ENCODE peak calls at places on chromosome 12, in ten cellular contexts. T is Panc1, B is fibroblast of pulmonary artery, M is PC-3, E is cardiac fibroblast, U is IMR-90, F is kidney epithelial cell, W is kidney, D is HFF-Myc, Z is nephron progenitor cell. J is an unnamed sample.

GRCh38 chr12:96994900-96995299 is 87.8 kb downstream of the NEDD1 start:
- DNase-seq in T (no peak), B (no peak), M (no peak), E (no peak), U (no peak), F (no peak), W (no peak), D (no peak), Z (no peak), J (no peak)

GRCh38 chr12:109702126-109702841 is 11.3 kb upstream of the FAM222A start:
- DNase-seq in T (no peak), B (no peak), M (no peak), E (no peak), U (no peak), F (no peak), W (no peak), D (no peak), Z (no peak), J (no peak)

GRCh38 chr12:62113366-62114011 is 146.7 kb upstream of the USP15 start:
- DNase-seq in T (no peak), B (no peak), M (no peak), E (no peak), U (no peak), F (no peak), W (no peak), D (no peak), Z (no peak), J (peak)

GRCh38 chr12:108720757-108721514 is 10.4 kb downstream of the CORO1C start:
- DNase-seq in T (no peak), B (peak), M (peak), E (peak), U (no peak), F (no peak), W (no peak), D (no peak), Z (no peak), J (no peak)

GRCh38 chr12:106897082-106897481 is 58.6 kb upstream of the TMEM263 start:
- DNase-seq in T (no peak), B (peak), M (peak), E (peak), U (peak), F (no peak), W (no peak), D (no peak), Z (no peak), J (no peak)

GRCh38 chr12:5827591-5827990 is 117.5 kb downstream of the ANO2 start:
- DNase-seq in T (no peak), B (no peak), M (no peak), E (no peak), U (no peak), F (no peak), W (no peak), D (no peak), Z (no peak), J (no peak)

GRCh38 chr12:86230516-86231146 is 25.6 kb downstream of the MGAT4C start:
- DNase-seq in T (peak), B (peak), M (peak), E (peak), U (peak), F (peak), W (no peak), D (peak), Z (no peak), J (no peak)

GRCh38 chr12:27061317-27061716 is 21.1 kb downstream of the C12orf71 start:
- DNase-seq in T (no peak), B (no peak), M (no peak), E (no peak), U (no peak), F (no peak), W (no peak), D (no peak), Z (no peak), J (no peak)

GRCh38 chr12:85865905-85866304 is 8.2 kb upstream of the NTS start:
- DNase-seq in T (no peak), B (peak), M (no peak), E (peak), U (no peak), F (no peak), W (peak), D (no peak), Z (no peak), J (no peak)

GRCh38 chr12:69392146-69392928 is 32.8 kb downstream of the YEATS4 start:
- DNase-seq in T (no peak), B (peak), M (no peak), E (peak), U (peak), F (no peak), W (no peak), D (no peak), Z (no peak), J (no peak)

GRCh38 chr12:88855301-88855700 is 275.0 kb upstream of the KITLG start:
- DNase-seq in T (no peak), B (no peak), M (no peak), E (no peak), U (no peak), F (no peak), W (no peak), D (no peak), Z (no peak), J (no peak)

GRCh38 chr12:124829008-124829707 is 34.5 kb downstream of the SCARB1 start:
- DNase-seq in T (peak), B (peak), M (peak), E (peak), U (peak), F (peak), W (no peak), D (peak), Z (no peak), J (no peak)

GRCh38 chr12:132186208-132186856 is 42.1 kb downstream of the NOC4L start:
- DNase-seq in T (no peak), B (no peak), M (no peak), E (no peak), U (no peak), F (no peak), W (peak), D (no peak), Z (no peak), J (no peak)

GRCh38 chr12:26122681-26123481 is 2.0 kb downstream of the BHLHE41 start:
- DNase-seq in T (peak), B (peak), M (peak), E (peak), U (peak), F (peak), W (peak), D (peak), Z (peak), J (no peak)

GRCh38 chr12:124914392-124915248 is at the start of gene UBC:
- DNase-seq in T (no peak), B (peak), M (peak), E (peak), U (peak), F (no peak), W (peak), D (peak), Z (peak), J (peak)

GRCh38 chr12:6032726-6033125 is 87.7 kb upstream of the ANO2 start:
- DNase-seq in T (no peak), B (no peak), M (no peak), E (no peak), U (no peak), F (no peak), W (no peak), D (no peak), Z (no peak), J (no peak)

GRCh38 chr12:41636658-41637057 is 448.5 kb downstream of the PDZRN4 start:
- DNase-seq in T (no peak), B (no peak), M (no peak), E (no peak), U (no peak), F (no peak), W (no peak), D (no peak), Z (no peak), J (no peak)

GRCh38 chr12:107605293-107605692 is 80.3 kb upstream of the PWP1 start:
- DNase-seq in T (no peak), B (no peak), M (no peak), E (no peak), U (no peak), F (no peak), W (no peak), D (no peak), Z (no peak), J (no peak)

GRCh38 chr12:54411398-54412241 is 7.4 kb downstream of the ITGA5 start:
- DNase-seq in T (peak), B (peak), M (peak), E (peak), U (peak), F (peak), W (no peak), D (peak), Z (no peak), J (no peak)

GRCh38 chr12:100295764-100296555 is 29.0 kb downstream of the SCYL2 start:
- DNase-seq in T (no peak), B (peak), M (no peak), E (peak), U (peak), F (no peak), W (no peak), D (peak), Z (no peak), J (no peak)

GRCh38 chr12:46391630-46392029 is 19.1 kb upstream of the SLC38A2 start:
- DNase-seq in T (no peak), B (peak), M (no peak), E (peak), U (no peak), F (no peak), W (no peak), D (no peak), Z (no peak), J (no peak)

GRCh38 chr12:14958361-14959125 is 2.9 kb downstream of the ARHGDIB start:
- DNase-seq in T (no peak), B (no peak), M (no peak), E (peak), U (no peak), F (no peak), W (no peak), D (no peak), Z (no peak), J (no peak)

GRCh38 chr12:40942326-40942725 is 245.8 kb upstream of the PDZRN4 start:
- DNase-seq in T (no peak), B (peak), M (no peak), E (peak), U (peak), F (no peak), W (no peak), D (no peak), Z (no peak), J (no peak)

GRCh38 chr12:126668961-126669360 is 1598.0 kb upstream of the TMEM132C start:
- DNase-seq in T (no peak), B (peak), M (peak), E (peak), U (no peak), F (no peak), W (no peak), D (peak), Z (no peak), J (no peak)

GRCh38 chr12:69556383-69556782 is 28.9 kb upstream of the CCT2 start:
- DNase-seq in T (no peak), B (no peak), M (no peak), E (no peak), U (no peak), F (no peak), W (no peak), D (no peak), Z (no peak), J (no peak)

GRCh38 chr12:25692115-25693035 is 139.3 kb upstream of the LMNTD1 start:
- DNase-seq in T (no peak), B (peak), M (no peak), E (peak), U (no peak), F (no peak), W (no peak), D (no peak), Z (no peak), J (no peak)

GRCh38 chr12:131188131-131189050 is 234.7 kb downstream of the ADGRD1 start:
- DNase-seq in T (no peak), B (no peak), M (no peak), E (no peak), U (no peak), F (no peak), W (no peak), D (no peak), Z (no peak), J (no peak)

GRCh38 chr12:76346236-76346635 is 2.0 kb downstream of the BBS10 start:
- DNase-seq in T (no peak), B (peak), M (no peak), E (peak), U (peak), F (no peak), W (no peak), D (no peak), Z (no peak), J (no peak)

GRCh38 chr12:88200029-88200428 is 57.9 kb downstream of the TMTC3 start:
- DNase-seq in T (no peak), B (no peak), M (no peak), E (no peak), U (no peak), F (no peak), W (no peak), D (no peak), Z (no peak), J (no peak)

GRCh38 chr12:19129486-19130223 is at the start of gene PLEKHA5:
- DNase-seq in T (no peak), B (peak), M (peak), E (peak), U (peak), F (no peak), W (peak), D (no peak), Z (peak), J (peak)

GRCh38 chr12:26845057-26845666 is 12.2 kb upstream of the ITPR2 start:
- DNase-seq in T (peak), B (peak), M (peak), E (peak), U (peak), F (no peak), W (peak), D (no peak), Z (peak), J (no peak)

GRCh38 chr12:33795536-33795935 is 226.8 kb upstream of the ALG10 start:
- DNase-seq in T (no peak), B (no peak), M (peak), E (no peak), U (no peak), F (no peak), W (no peak), D (no peak), Z (no peak), J (peak)

GRCh38 chr12:95591731-95592130 is 40.5 kb upstream of the USP44 start:
- DNase-seq in T (no peak), B (no peak), M (peak), E (peak), U (peak), F (no peak), W (no peak), D (no peak), Z (no peak), J (no peak)

GRCh38 chr12:94285954-94286579 is 137.7 kb downstream of the PLXNC1 start:
- DNase-seq in T (no peak), B (no peak), M (no peak), E (no peak), U (no peak), F (no peak), W (no peak), D (no peak), Z (no peak), J (no peak)

GRCh38 chr12:130224613-130225012 is 62.3 kb downstream of the FZD10 start:
- DNase-seq in T (no peak), B (no peak), M (no peak), E (no peak), U (no peak), F (no peak), W (no peak), D (no peak), Z (no peak), J (no peak)

GRCh38 chr12:64825143-64826011 is 930 bp downstream of the TBC1D30 start:
- DNase-seq in T (no peak), B (no peak), M (no peak), E (no peak), U (no peak), F (no peak), W (no peak), D (no peak), Z (peak), J (no peak)

GRCh38 chr12:14960548-14961465 is 594 bp downstream of the ARHGDIB start:
- DNase-seq in T (no peak), B (peak), M (peak), E (peak), U (peak), F (no peak), W (no peak), D (no peak), Z (no peak), J (no peak)

GRCh38 chr12:110254971-110255540 is 26.0 kb upstream of the ATP2A2 start:
- DNase-seq in T (no peak), B (no peak), M (no peak), E (no peak), U (no peak), F (no peak), W (no peak), D (no peak), Z (no peak), J (peak)

GRCh38 chr12:47818382-47818700 is 1.4 kb downstream of the HDAC7 start:
- DNase-seq in T (no peak), B (no peak), M (no peak), E (peak), U (peak), F (no peak), W (no peak), D (no peak), Z (no peak), J (no peak)

GRCh38 chr12:47818007-47818376 is 1.7 kb downstream of the HDAC7 start:
- DNase-seq in T (no peak), B (no peak), M (no peak), E (no peak), U (no peak), F (no peak), W (peak), D (no peak), Z (no peak), J (peak)

GRCh38 chr12:47819544-47819901 is 180 bp downstream of the HDAC7 start:
- DNase-seq in T (no peak), B (no peak), M (no peak), E (no peak), U (no peak), F (no peak), W (no peak), D (no peak), Z (no peak), J (no peak)

GRCh38 chr12:47819902-47820630 is at the start of gene HDAC7:
- DNase-seq in T (no peak), B (peak), M (peak), E (peak), U (peak), F (no peak), W (peak), D (no peak), Z (peak), J (peak)

DNA sequence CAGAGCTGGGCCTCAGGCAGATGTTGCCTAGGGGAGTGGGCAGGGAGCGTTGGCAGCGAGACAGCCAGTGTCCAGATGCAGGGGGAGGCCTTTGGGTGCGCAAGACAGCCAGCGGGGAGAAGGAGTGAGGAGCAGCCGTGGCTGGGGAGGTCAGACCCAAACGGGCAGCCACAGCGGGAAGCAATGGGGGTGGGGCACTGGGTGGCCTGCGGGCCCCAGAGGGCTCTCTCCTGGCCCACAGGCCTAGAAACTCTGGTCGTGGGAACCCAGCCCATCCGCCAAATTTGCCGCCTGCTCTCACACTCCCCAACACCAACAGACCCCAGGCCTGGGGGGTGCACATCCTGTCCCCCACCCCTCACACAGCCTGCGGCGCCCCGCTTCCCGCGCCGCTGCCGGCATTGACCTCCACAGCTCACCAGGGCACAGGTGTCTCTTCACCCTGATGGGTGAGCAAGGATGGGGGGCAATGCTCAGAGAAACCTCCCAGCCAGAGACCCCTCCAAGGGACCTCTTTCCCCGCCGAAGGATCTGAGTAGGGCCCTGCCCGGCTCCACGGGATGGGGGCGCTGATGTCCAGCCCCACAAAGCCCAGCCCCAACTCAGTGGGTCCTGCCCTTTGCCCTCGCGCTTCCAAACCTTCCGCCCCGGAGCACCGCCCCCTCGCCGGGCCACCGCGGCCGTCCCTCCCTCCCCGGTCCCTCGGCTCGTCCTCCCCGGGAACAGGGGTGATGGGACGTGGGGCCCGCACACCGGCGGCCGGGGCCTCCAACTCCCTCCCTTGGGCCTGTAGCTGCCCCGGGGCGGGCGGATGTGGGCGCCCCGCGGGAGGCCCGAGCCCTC is 781 bp downstream of the HDAC7 start:
- DNase-seq in T (no peak), B (peak), M (no peak), E (no peak), U (no peak), F (no peak), W (peak), D (no peak), Z (peak), J (peak)
- TF ChIP-seq CTCF in T (peak), B (peak), M (peak), E (peak), U (peak), F (peak), W (no peak), D (peak), Z (no peak), J (peak)

GRCh38 chr12:3491938-3492867 is 1.2 kb downstream of the PRMT8 start:
- DNase-seq in T (no peak), B (peak), M (peak), E (peak), U (peak), F (peak), W (peak), D (peak), Z (peak), J (no peak)
- TF ChIP-seq CTCF in T (no peak), B (no peak), M (no peak), E (no peak), U (no peak), F (no peak), W (no peak), D (no peak), Z (no peak), J (no peak)

GRCh38 chr12:103623716-103624115 is 36.6 kb downstream of the STAB2 start:
- DNase-seq in T (no peak), B (no peak), M (no peak), E (no peak), U (no peak), F (no peak), W (no peak), D (no peak), Z (no peak), J (no peak)

GRCh38 chr12:103627189-103627855 is 40.2 kb downstream of the STAB2 start:
- DNase-seq in T (no peak), B (no peak), M (no peak), E (no peak), U (no peak), F (no peak), W (no peak), D (no peak), Z (no peak), J (no peak)

DNA sequence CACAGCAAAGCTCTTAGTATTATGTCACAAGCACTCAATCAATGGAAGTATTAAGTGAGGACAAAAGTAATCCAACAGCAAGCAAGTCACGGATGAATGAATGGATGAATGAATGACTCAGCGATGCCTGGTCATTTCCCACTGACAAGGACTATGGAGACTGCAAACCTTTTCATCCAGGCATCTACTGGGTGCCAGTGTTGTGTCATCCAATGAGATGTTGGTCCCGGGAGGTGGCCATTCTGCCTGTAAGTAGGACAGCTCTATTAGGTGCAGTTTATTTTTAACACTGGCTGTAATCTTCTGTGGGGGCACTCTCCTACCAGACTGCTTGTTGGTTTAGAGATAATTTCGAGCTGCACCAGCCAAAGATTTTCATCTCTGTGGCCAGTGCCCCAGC is 39.4 kb downstream of the STAB2 start:
- DNase-seq in T (no peak), B (peak), M (peak), E (peak), U (peak), F (peak), W (no peak), D (no peak), Z (no peak), J (no peak)
- TF ChIP-seq CTCF in T (peak), B (no peak), M (peak), E (no peak), U (peak), F (peak), W (no peak), D (no peak), Z (no peak), J (peak)

GRCh38 chr12:120488057-120488660 is 7.8 kb upstream of the DYNLL1 start:
- DNase-seq in T (no peak), B (peak), M (no peak), E (no peak), U (no peak), F (no peak), W (no peak), D (no peak), Z (no peak), J (no peak)

GRCh38 chr12:120489018-120489417 is 6.9 kb upstream of the DYNLL1 start:
- DNase-seq in T (no peak), B (no peak), M (peak), E (no peak), U (peak), F (no peak), W (no peak), D (no peak), Z (no peak), J (no peak)

GRCh38 chr12:120490284-120490683 is 5.6 kb upstream of the DYNLL1 start:
- DNase-seq in T (no peak), B (no peak), M (no peak), E (no peak), U (no peak), F (no peak), W (no peak), D (no peak), Z (no peak), J (no peak)

GRCh38 chr12:120495189-120495722 is 657 bp upstream of the DYNLL1 start:
- DNase-seq in T (no peak), B (no peak), M (no peak), E (no peak), U (no peak), F (no peak), W (no peak), D (no peak), Z (peak), J (no peak)

GRCh38 chr12:120490833-120491512 is 4.9 kb upstream of the DYNLL1 start:
- DNase-seq in T (no peak), B (no peak), M (no peak), E (no peak), U (no peak), F (no peak), W (no peak), D (no peak), Z (no peak), J (no peak)
- TF ChIP-seq CTCF in T (no peak), B (no peak), M (no peak), E (no peak), U (no peak), F (no peak), W (no peak), D (no peak), Z (no peak), J (no peak)